ENCODE peak calls at places on chromosomes 11 and 22, in ten cellular contexts. One of them, this sample, is unnamed.

GRCh38 chr11:69297225-69297925 is 3.4 kb downstream of the MYEOV start:
- DNase-seq in SK-N-DZ: peak; percentile 65
- DNase-seq in OCI-LY7: peak; percentile 85
- DNase-seq in activated T-cell treated with anti-CD3 and anti-CD28 coated beads for 48 hours: peak; percentile 86
- DNase-seq in stimulated activated CD8-positive, alpha-beta memory T cell treated with anti-CD3 and anti-CD28 coated beads, Interleukin-15, amount 100 ng/mL, for 24 hours: peak; percentile 73
- DNase-seq in HCEC 1CT: peak; percentile 99
- DNase-seq in left lung: peak; percentile 93
- DNase-seq in iris pigment epithelial cell: peak; percentile 100
- DNase-seq in GM03348: peak; percentile 96
- DNase-seq in suprapubic skin: peak; percentile 95
- DNase-seq in this sample: peak; percentile 98

GRCh38 chr11:62146476-62147200 is 22.8 kb downstream of the INCENP start:
- DNase-seq in left lung: no peak
- DNase-seq in suprapubic skin: no peak
- DNase-seq in HCEC 1CT: no peak
- DNase-seq in stimulated activated CD8-positive, alpha-beta memory T cell treated with anti-CD3 and anti-CD28 coated beads, Interleukin-15, amount 100 ng/mL, for 24 hours: no peak
- DNase-seq in iris pigment epithelial cell: no peak
- DNase-seq in OCI-LY7: no peak
- DNase-seq in GM03348: no peak
- DNase-seq in SK-N-DZ: no peak
- DNase-seq in activated T-cell treated with anti-CD3 and anti-CD28 coated beads for 48 hours: no peak
- DNase-seq in this sample: peak; percentile 6

GRCh38 chr22:49735411-49736311 is 92.0 kb downstream of the BRD1 start:
- DNase-seq in activated T-cell treated with anti-CD3 and anti-CD28 coated beads for 48 hours: no peak
- DNase-seq in suprapubic skin: no peak
- DNase-seq in SK-N-DZ: no peak
- DNase-seq in stimulated activated CD8-positive, alpha-beta memory T cell treated with anti-CD3 and anti-CD28 coated beads, Interleukin-15, amount 100 ng/mL, for 24 hours: no peak
- DNase-seq in OCI-LY7: no peak
- DNase-seq in left lung: peak; percentile 24
- DNase-seq in iris pigment epithelial cell: no peak
- DNase-seq in GM03348: peak; percentile 63
- DNase-seq in HCEC 1CT: no peak
- DNase-seq in this sample: peak; percentile 20

GRCh38 chr22:21624120-21624879 is 5.5 kb downstream of the YDJC start:
- DNase-seq in OCI-LY7: peak; percentile 38
- DNase-seq in activated T-cell treated with anti-CD3 and anti-CD28 coated beads for 48 hours: peak; percentile 50
- DNase-seq in stimulated activated CD8-positive, alpha-beta memory T cell treated with anti-CD3 and anti-CD28 coated beads, Interleukin-15, amount 100 ng/mL, for 24 hours: no peak
- DNase-seq in GM03348: peak; percentile 36
- DNase-seq in left lung: no peak
- DNase-seq in SK-N-DZ: no peak
- DNase-seq in iris pigment epithelial cell: peak; percentile 28
- DNase-seq in HCEC 1CT: peak; percentile 18
- DNase-seq in suprapubic skin: no peak
- DNase-seq in this sample: peak; percentile 83

GRCh38 chr11:88363566-88364169 is 26.1 kb upstream of the CTSC start:
- DNase-seq in activated T-cell treated with anti-CD3 and anti-CD28 coated beads for 48 hours: no peak
- DNase-seq in GM03348: no peak
- DNase-seq in SK-N-DZ: no peak
- DNase-seq in suprapubic skin: no peak
- DNase-seq in OCI-LY7: no peak
- DNase-seq in left lung: no peak
- DNase-seq in iris pigment epithelial cell: peak; percentile 60
- DNase-seq in HCEC 1CT: peak; percentile 47
- DNase-seq in stimulated activated CD8-positive, alpha-beta memory T cell treated with anti-CD3 and anti-CD28 coated beads, Interleukin-15, amount 100 ng/mL, for 24 hours: no peak
- DNase-seq in this sample: no peak

GRCh38 chr11:45607995-45608394 is 57.4 kb downstream of the CHST1 start:
- DNase-seq in activated T-cell treated with anti-CD3 and anti-CD28 coated beads for 48 hours: no peak
- DNase-seq in GM03348: no peak
- DNase-seq in OCI-LY7: no peak
- DNase-seq in HCEC 1CT: peak; percentile 34
- DNase-seq in SK-N-DZ: no peak
- DNase-seq in stimulated activated CD8-positive, alpha-beta memory T cell treated with anti-CD3 and anti-CD28 coated beads, Interleukin-15, amount 100 ng/mL, for 24 hours: no peak
- DNase-seq in iris pigment epithelial cell: no peak
- DNase-seq in left lung: no peak
- DNase-seq in suprapubic skin: no peak
- DNase-seq in this sample: no peak

GRCh38 chr11:66568124-66568916 is at the start of gene CTSF:
- DNase-seq in left lung: peak; percentile 87
- DNase-seq in stimulated activated CD8-positive, alpha-beta memory T cell treated with anti-CD3 and anti-CD28 coated beads, Interleukin-15, amount 100 ng/mL, for 24 hours: peak; percentile 53
- DNase-seq in OCI-LY7: no peak
- DNase-seq in activated T-cell treated with anti-CD3 and anti-CD28 coated beads for 48 hours: peak; percentile 63
- DNase-seq in SK-N-DZ: peak; percentile 86
- DNase-seq in HCEC 1CT: peak; percentile 48
- DNase-seq in GM03348: peak; percentile 99
- DNase-seq in iris pigment epithelial cell: peak; percentile 71
- DNase-seq in suprapubic skin: peak; percentile 94
- DNase-seq in this sample: peak; percentile 96

GRCh38 chr11:74257934-74258553 is 53.4 kb downstream of the P4HA3 start:
- DNase-seq in HCEC 1CT: peak; percentile 23
- DNase-seq in OCI-LY7: no peak
- DNase-seq in iris pigment epithelial cell: peak; percentile 62
- DNase-seq in activated T-cell treated with anti-CD3 and anti-CD28 coated beads for 48 hours: no peak
- DNase-seq in suprapubic skin: no peak
- DNase-seq in stimulated activated CD8-positive, alpha-beta memory T cell treated with anti-CD3 and anti-CD28 coated beads, Interleukin-15, amount 100 ng/mL, for 24 hours: no peak
- DNase-seq in GM03348: peak; percentile 68
- DNase-seq in left lung: peak; percentile 40
- DNase-seq in SK-N-DZ: no peak
- DNase-seq in this sample: peak; percentile 79

GRCh38 chr11:70788247-70789022 is 390.1 kb downstream of the CTTN start:
- DNase-seq in stimulated activated CD8-positive, alpha-beta memory T cell treated with anti-CD3 and anti-CD28 coated beads, Interleukin-15, amount 100 ng/mL, for 24 hours: no peak
- DNase-seq in GM03348: peak; percentile 73
- DNase-seq in left lung: no peak
- DNase-seq in SK-N-DZ: no peak
- DNase-seq in HCEC 1CT: peak; percentile 92
- DNase-seq in iris pigment epithelial cell: peak; percentile 75
- DNase-seq in suprapubic skin: no peak
- DNase-seq in OCI-LY7: no peak
- DNase-seq in activated T-cell treated with anti-CD3 and anti-CD28 coated beads for 48 hours: no peak
- DNase-seq in this sample: peak; percentile 62

GRCh38 chr11:61888043-61888442 is 3.3 kb downstream of the FADS3 start:
- DNase-seq in HCEC 1CT: peak; percentile 91
- DNase-seq in left lung: peak; percentile 74
- DNase-seq in SK-N-DZ: no peak
- DNase-seq in OCI-LY7: no peak
- DNase-seq in activated T-cell treated with anti-CD3 and anti-CD28 coated beads for 48 hours: no peak
- DNase-seq in iris pigment epithelial cell: peak; percentile 88
- DNase-seq in GM03348: peak; percentile 87
- DNase-seq in suprapubic skin: no peak
- DNase-seq in stimulated activated CD8-positive, alpha-beta memory T cell treated with anti-CD3 and anti-CD28 coated beads, Interleukin-15, amount 100 ng/mL, for 24 hours: no peak
- DNase-seq in this sample: peak; percentile 94

GRCh38 chr22:46452195-46453005 is 85.0 kb downstream of the CELSR1 start:
- DNase-seq in iris pigment epithelial cell: no peak
- DNase-seq in OCI-LY7: no peak
- DNase-seq in HCEC 1CT: no peak
- DNase-seq in suprapubic skin: no peak
- DNase-seq in activated T-cell treated with anti-CD3 and anti-CD28 coated beads for 48 hours: no peak
- DNase-seq in GM03348: no peak
- DNase-seq in SK-N-DZ: no peak
- DNase-seq in stimulated activated CD8-positive, alpha-beta memory T cell treated with anti-CD3 and anti-CD28 coated beads, Interleukin-15, amount 100 ng/mL, for 24 hours: no peak
- DNase-seq in left lung: no peak
- DNase-seq in this sample: no peak

GRCh38 chr11:124760205-124760652 is 1.9 kb downstream of the ESAM start:
- DNase-seq in GM03348: no peak
- DNase-seq in left lung: no peak
- DNase-seq in suprapubic skin: no peak
- DNase-seq in SK-N-DZ: no peak
- DNase-seq in HCEC 1CT: no peak
- DNase-seq in stimulated activated CD8-positive, alpha-beta memory T cell treated with anti-CD3 and anti-CD28 coated beads, Interleukin-15, amount 100 ng/mL, for 24 hours: no peak
- DNase-seq in OCI-LY7: no peak
- DNase-seq in iris pigment epithelial cell: no peak
- DNase-seq in activated T-cell treated with anti-CD3 and anti-CD28 coated beads for 48 hours: no peak
- DNase-seq in this sample: no peak

GRCh38 chr11:58490827-58491226 is 17.1 kb downstream of the OR5B21 start:
- DNase-seq in left lung: no peak
- DNase-seq in suprapubic skin: no peak
- DNase-seq in stimulated activated CD8-positive, alpha-beta memory T cell treated with anti-CD3 and anti-CD28 coated beads, Interleukin-15, amount 100 ng/mL, for 24 hours: no peak
- DNase-seq in HCEC 1CT: no peak
- DNase-seq in activated T-cell treated with anti-CD3 and anti-CD28 coated beads for 48 hours: no peak
- DNase-seq in SK-N-DZ: no peak
- DNase-seq in iris pigment epithelial cell: no peak
- DNase-seq in OCI-LY7: no peak
- DNase-seq in GM03348: no peak
- DNase-seq in this sample: no peak

GRCh38 chr11:57567210-57567511 is 311 bp downstream of the UBE2L6 start:
- DNase-seq in left lung: no peak
- DNase-seq in SK-N-DZ: no peak
- DNase-seq in iris pigment epithelial cell: peak; percentile 42
- DNase-seq in activated T-cell treated with anti-CD3 and anti-CD28 coated beads for 48 hours: no peak
- DNase-seq in suprapubic skin: no peak
- DNase-seq in stimulated activated CD8-positive, alpha-beta memory T cell treated with anti-CD3 and anti-CD28 coated beads, Interleukin-15, amount 100 ng/mL, for 24 hours: peak; percentile 3
- DNase-seq in OCI-LY7: peak; percentile 29
- DNase-seq in HCEC 1CT: no peak
- DNase-seq in GM03348: no peak
- DNase-seq in this sample: no peak

GRCh38 chr11:99320769-99321290 is 300.1 kb downstream of the CNTN5 start:
- DNase-seq in HCEC 1CT: no peak
- DNase-seq in activated T-cell treated with anti-CD3 and anti-CD28 coated beads for 48 hours: no peak
- DNase-seq in GM03348: no peak
- DNase-seq in suprapubic skin: no peak
- DNase-seq in stimulated activated CD8-positive, alpha-beta memory T cell treated with anti-CD3 and anti-CD28 coated beads, Interleukin-15, amount 100 ng/mL, for 24 hours: no peak
- DNase-seq in OCI-LY7: no peak
- DNase-seq in left lung: no peak
- DNase-seq in SK-N-DZ: no peak
- DNase-seq in iris pigment epithelial cell: no peak
- DNase-seq in this sample: no peak

GRCh38 chr11:111472228-111472627 is 40.0 kb downstream of the BTG4 start:
- DNase-seq in SK-N-DZ: no peak
- DNase-seq in stimulated activated CD8-positive, alpha-beta memory T cell treated with anti-CD3 and anti-CD28 coated beads, Interleukin-15, amount 100 ng/mL, for 24 hours: no peak
- DNase-seq in GM03348: no peak
- DNase-seq in HCEC 1CT: no peak
- DNase-seq in left lung: no peak
- DNase-seq in OCI-LY7: no peak
- DNase-seq in suprapubic skin: no peak
- DNase-seq in activated T-cell treated with anti-CD3 and anti-CD28 coated beads for 48 hours: no peak
- DNase-seq in iris pigment epithelial cell: no peak
- DNase-seq in this sample: no peak

GRCh38 chr11:70669871-70670683 is 271.7 kb downstream of the CTTN start:
- DNase-seq in GM03348: no peak
- DNase-seq in SK-N-DZ: peak; percentile 40
- DNase-seq in left lung: no peak
- DNase-seq in iris pigment epithelial cell: no peak
- DNase-seq in HCEC 1CT: no peak
- DNase-seq in activated T-cell treated with anti-CD3 and anti-CD28 coated beads for 48 hours: no peak
- DNase-seq in OCI-LY7: no peak
- DNase-seq in suprapubic skin: no peak
- DNase-seq in stimulated activated CD8-positive, alpha-beta memory T cell treated with anti-CD3 and anti-CD28 coated beads, Interleukin-15, amount 100 ng/mL, for 24 hours: no peak
- DNase-seq in this sample: no peak

GRCh38 chr22:20241579-20242392 is 26.3 kb downstream of the RTN4R start:
- DNase-seq in iris pigment epithelial cell: no peak
- DNase-seq in left lung: no peak
- DNase-seq in suprapubic skin: no peak
- DNase-seq in activated T-cell treated with anti-CD3 and anti-CD28 coated beads for 48 hours: no peak
- DNase-seq in OCI-LY7: no peak
- DNase-seq in GM03348: no peak
- DNase-seq in SK-N-DZ: no peak
- DNase-seq in HCEC 1CT: no peak
- DNase-seq in stimulated activated CD8-positive, alpha-beta memory T cell treated with anti-CD3 and anti-CD28 coated beads, Interleukin-15, amount 100 ng/mL, for 24 hours: no peak
- DNase-seq in this sample: peak; percentile 45

GRCh38 chr22:20526628-20527355 is 19.4 kb downstream of the MED15 start:
- DNase-seq in GM03348: peak; percentile 56
- DNase-seq in suprapubic skin: no peak
- DNase-seq in HCEC 1CT: peak; percentile 90
- DNase-seq in stimulated activated CD8-positive, alpha-beta memory T cell treated with anti-CD3 and anti-CD28 coated beads, Interleukin-15, amount 100 ng/mL, for 24 hours: no peak
- DNase-seq in OCI-LY7: no peak
- DNase-seq in activated T-cell treated with anti-CD3 and anti-CD28 coated beads for 48 hours: no peak
- DNase-seq in SK-N-DZ: no peak
- DNase-seq in left lung: no peak
- DNase-seq in iris pigment epithelial cell: peak; percentile 77
- DNase-seq in this sample: no peak

GRCh38 chr11:44627911-44628729 is 62.7 kb downstream of the CD82 start:
- DNase-seq in iris pigment epithelial cell: no peak
- DNase-seq in SK-N-DZ: no peak
- DNase-seq in activated T-cell treated with anti-CD3 and anti-CD28 coated beads for 48 hours: no peak
- DNase-seq in stimulated activated CD8-positive, alpha-beta memory T cell treated with anti-CD3 and anti-CD28 coated beads, Interleukin-15, amount 100 ng/mL, for 24 hours: no peak
- DNase-seq in left lung: no peak
- DNase-seq in OCI-LY7: no peak
- DNase-seq in GM03348: peak; percentile 50
- DNase-seq in suprapubic skin: peak; percentile 79
- DNase-seq in HCEC 1CT: no peak
- DNase-seq in this sample: peak; percentile 80

GRCh38 chr11:88375927-88376470 is 38.5 kb upstream of the CTSC start:
- DNase-seq in suprapubic skin: no peak
- DNase-seq in stimulated activated CD8-positive, alpha-beta memory T cell treated with anti-CD3 and anti-CD28 coated beads, Interleukin-15, amount 100 ng/mL, for 24 hours: no peak
- DNase-seq in OCI-LY7: no peak
- DNase-seq in HCEC 1CT: no peak
- DNase-seq in activated T-cell treated with anti-CD3 and anti-CD28 coated beads for 48 hours: no peak
- DNase-seq in iris pigment epithelial cell: no peak
- DNase-seq in GM03348: no peak
- DNase-seq in left lung: no peak
- DNase-seq in SK-N-DZ: no peak
- DNase-seq in this sample: no peak

GRCh38 chr11:95085117-95085825 is 4.4 kb upstream of the ENDOD1 start:
- DNase-seq in stimulated activated CD8-positive, alpha-beta memory T cell treated with anti-CD3 and anti-CD28 coated beads, Interleukin-15, amount 100 ng/mL, for 24 hours: no peak
- DNase-seq in OCI-LY7: no peak
- DNase-seq in HCEC 1CT: no peak
- DNase-seq in activated T-cell treated with anti-CD3 and anti-CD28 coated beads for 48 hours: no peak
- DNase-seq in GM03348: no peak
- DNase-seq in iris pigment epithelial cell: no peak
- DNase-seq in SK-N-DZ: no peak
- DNase-seq in left lung: no peak
- DNase-seq in suprapubic skin: no peak
- DNase-seq in this sample: no peak

GRCh38 chr11:95432714-95433503 is 201.9 kb upstream of the SESN3 start:
- DNase-seq in suprapubic skin: no peak
- DNase-seq in left lung: no peak
- DNase-seq in iris pigment epithelial cell: no peak
- DNase-seq in GM03348: no peak
- DNase-seq in activated T-cell treated with anti-CD3 and anti-CD28 coated beads for 48 hours: no peak
- DNase-seq in stimulated activated CD8-positive, alpha-beta memory T cell treated with anti-CD3 and anti-CD28 coated beads, Interleukin-15, amount 100 ng/mL, for 24 hours: no peak
- DNase-seq in SK-N-DZ: no peak
- DNase-seq in HCEC 1CT: peak; percentile 6
- DNase-seq in OCI-LY7: no peak
- DNase-seq in this sample: no peak

GRCh38 chr11:132007184-132007583 is 636.8 kb downstream of the NTM start:
- DNase-seq in activated T-cell treated with anti-CD3 and anti-CD28 coated beads for 48 hours: no peak
- DNase-seq in suprapubic skin: no peak
- DNase-seq in HCEC 1CT: no peak
- DNase-seq in SK-N-DZ: no peak
- DNase-seq in iris pigment epithelial cell: no peak
- DNase-seq in stimulated activated CD8-positive, alpha-beta memory T cell treated with anti-CD3 and anti-CD28 coated beads, Interleukin-15, amount 100 ng/mL, for 24 hours: no peak
- DNase-seq in left lung: no peak
- DNase-seq in GM03348: no peak
- DNase-seq in OCI-LY7: no peak
- DNase-seq in this sample: no peak